ENCODE peak calls at places on chromosomes 16 and 17, in nine cellular contexts. F is T-helper 9 cell; Y is activated T-cell treated with anti-CD3 and anti-CD28 coated beads for 1 hour; C is stimulated activated effector memory CD8-positive, alpha-beta T cell treated with anti-CD3 and anti-CD28 coated beads, Interleukin-12 subunit alpha, Interleukin-12 subunit beta, amount 100 ng/mL, for 72 hours; I is ACHN; Q is psoas muscle; J is kidney glomerular epithelial cell; E is H7; K is posterior cingulate gyrus. G is an unnamed sample.

GRCh38 chr16:27471661-27472060 is 69.7 kb downstream of the IL21R start:
- DNase-seq in F (no peak), Y (no peak), C (no peak), I (no peak), Q (no peak), J (no peak), E (no peak), K (peak), G (no peak)

GRCh38 chr16:87189426-87189825 is 127.8 kb downstream of the C16orf95 start:
- DNase-seq in F (no peak), Y (no peak), C (no peak), I (no peak), Q (no peak), J (no peak), E (no peak), K (no peak), G (no peak)

GRCh38 chr17:35129154-35129972 is 7.9 kb downstream of the FNDC8 start:
- DNase-seq in F (no peak), Y (no peak), C (no peak), I (peak), Q (no peak), J (no peak), E (no peak), K (peak), G (no peak)

GRCh38 chr17:73595068-73595865 is 49.0 kb downstream of the SDK2 start:
- DNase-seq in F (no peak), Y (no peak), C (no peak), I (peak), Q (peak), J (no peak), E (peak), K (no peak), G (peak)

GRCh38 chr16:56478228-56479049 is 27.1 kb downstream of the OGFOD1 start:
- DNase-seq in F (no peak), Y (no peak), C (no peak), I (no peak), Q (no peak), J (no peak), E (no peak), K (no peak), G (no peak)

GRCh38 chr16:54462151-54462651 is 175.6 kb upstream of the IRX3 start:
- DNase-seq in F (no peak), Y (no peak), C (no peak), I (no peak), Q (no peak), J (peak), E (no peak), K (no peak), G (no peak)

GRCh38 chr17:72982680-72983079 is 109.8 kb downstream of the SLC39A11 start:
- DNase-seq in F (no peak), Y (no peak), C (no peak), I (no peak), Q (no peak), J (no peak), E (no peak), K (no peak), G (no peak)

GRCh38 chr17:82322526-82323453 is 5.4 kb upstream of the CD7 start:
- DNase-seq in F (no peak), Y (no peak), C (no peak), I (no peak), Q (no peak), J (no peak), E (no peak), K (no peak), G (no peak)

GRCh38 chr17:65973237-65973636 is 218.7 kb downstream of the CEP112 start:
- DNase-seq in F (no peak), Y (no peak), C (no peak), I (no peak), Q (no peak), J (no peak), E (no peak), K (no peak), G (no peak)

GRCh38 chr16:11964761-11965539 is at the start of gene TNFRSF17:
- DNase-seq in F (no peak), Y (no peak), C (no peak), I (no peak), Q (no peak), J (no peak), E (no peak), K (no peak), G (no peak)

GRCh38 chr16:1610841-1611653 is 825 bp downstream of the IFT140 start:
- DNase-seq in F (no peak), Y (no peak), C (no peak), I (peak), Q (no peak), J (peak), E (no peak), K (peak), G (no peak)

GRCh38 chr17:47286198-47286914 is 32.7 kb downstream of the ITGB3 start:
- DNase-seq in F (no peak), Y (no peak), C (no peak), I (no peak), Q (no peak), J (no peak), E (no peak), K (no peak), G (no peak)

GRCh38 chr16:74830646-74831045 is 56.0 kb upstream of the FA2H start:
- DNase-seq in F (no peak), Y (no peak), C (no peak), I (no peak), Q (no peak), J (no peak), E (no peak), K (no peak), G (no peak)

GRCh38 chr16:30112197-30113030 is 923 bp downstream of the GDPD3 start:
- DNase-seq in F (peak), Y (peak), C (peak), I (peak), Q (peak), J (no peak), E (peak), K (no peak), G (peak)

GRCh38 chr16:27429981-27430441 is 28.0 kb downstream of the IL21R start:
- DNase-seq in F (no peak), Y (no peak), C (no peak), I (no peak), Q (no peak), J (no peak), E (no peak), K (peak), G (peak)